ENCODE peak calls at places on chromosomes 1 and 21, in four cellular contexts. D is left lobe of liver, B is NCI-H510A, I is T-helper 2 cell. S is an unnamed sample.

GRCh38 chr1:118429856-118430255 is 244.8 kb upstream of the SPAG17 start:
- DNase-seq in D (no peak), B (no peak), I (no peak), S (no peak)

GRCh38 chr1:213876531-213876930 is 111.2 kb upstream of the PROX1 start:
- DNase-seq in D (no peak), B (no peak), I (no peak), S (no peak)

GRCh38 chr1:114122891-114123621 is 30.6 kb downstream of the SYT6 start:
- DNase-seq in D (no peak), B (no peak), I (no peak), S (no peak)

GRCh38 chr1:239706245-239706892 is 320.0 kb downstream of the CHRM3 start:
- DNase-seq in D (no peak), B (no peak), I (no peak), S (no peak)

GRCh38 chr1:3907031-3907534 is 7.0 kb upstream of the C1orf174 start:
- DNase-seq in D (no peak), B (no peak), I (no peak), S (peak)

GRCh38 chr1:26045712-26046312 is at the start of gene SLC30A2:
- DNase-seq in D (no peak), B (peak), I (peak), S (no peak)

GRCh38 chr21:33964706-33965325 is 49.2 kb upstream of the ATP5PO start:
- DNase-seq in D (no peak), B (no peak), I (no peak), S (no peak)

GRCh38 chr1:224432141-224432540 is 2.5 kb downstream of the WDR26 start:
- DNase-seq in D (no peak), B (no peak), I (no peak), S (no peak)

GRCh38 chr1:43256675-43257570 is 12.9 kb upstream of the TMEM125 start:
- DNase-seq in D (peak), B (no peak), I (no peak), S (peak)

GRCh38 chr1:208086116-208086515 is 158.1 kb downstream of the PLXNA2 start:
- DNase-seq in D (no peak), B (no peak), I (no peak), S (no peak)

GRCh38 chr21:42750737-42751530 is 97.5 kb downstream of the PDE9A start:
- DNase-seq in D (no peak), B (no peak), I (no peak), S (no peak)

GRCh38 chr1:167602840-167603239 is 27.2 kb upstream of the RCSD1 start:
- DNase-seq in D (no peak), B (no peak), I (peak), S (no peak)

GRCh38 chr1:53135735-53136114 is 6.7 kb downstream of the SLC1A7 start:
- DNase-seq in D (no peak), B (no peak), I (no peak), S (peak)

GRCh38 chr1:47469910-47470309 is 32.1 kb downstream of the FOXD2 start:
- DNase-seq in D (no peak), B (no peak), I (no peak), S (no peak)

GRCh38 chr1:117366281-117366981 is 818 bp upstream of the MAN1A2 start:
- DNase-seq in D (peak), B (peak), I (peak), S (peak)

GRCh38 chr1:172536256-172536655 is 3.3 kb downstream of the SUCO start:
- DNase-seq in D (no peak), B (no peak), I (no peak), S (no peak)

GRCh38 chr1:152741656-152742055 is 16.2 kb upstream of the KPRP start:
- DNase-seq in D (no peak), B (no peak), I (no peak), S (no peak)

S was measured in right lobe of liver.